ENCODE peak calls at places on chromosomes 5 and 9, in ten cellular contexts. M is aorta, Q is RWPE1, D is sigmoid colon, N is heart left ventricle, U is fibroblast of lung, G is upper lobe of right lung, V is lower lobe of right lung, Z is lung, F is tibial nerve. P is an unnamed sample.
A peak's percentile ranks its signal among the peaks of the same experiment; 100 is the strongest.

GRCh38 chr5:54854883-54855581 is 130.4 kb downstream of the ESM1 start:
- DNase-seq in M (no peak), Q (no peak), D (no peak), N (no peak), U (no peak), G (no peak), V (no peak), Z (no peak), F (no peak), P (no peak)

GRCh38 chr5:134554319-134555222 is 29.1 kb downstream of the JADE2 start:
- DNase-seq in M (peak; percentile 81), Q (peak; percentile 47), D (peak; percentile 92), N (peak; percentile 76), U (peak; percentile 86), G (no peak), V (peak; percentile 55), Z (peak; percentile 36), F (peak; percentile 42), P (peak; percentile 52)

GRCh38 chr5:112210430-112211005 is 208.6 kb downstream of the EPB41L4A start:
- DNase-seq in M (no peak), Q (peak; percentile 30), D (no peak), N (peak; percentile 14), U (peak; percentile 17), G (no peak), V (no peak), Z (peak; percentile 52), F (no peak), P (no peak)

GRCh38 chr5:55816342-55816741 is 34.8 kb upstream of the IL31RA start:
- DNase-seq in M (no peak), Q (peak; percentile 79), D (no peak), N (no peak), U (peak; percentile 92), G (no peak), V (no peak), Z (no peak), F (no peak), P (peak; percentile 29)

GRCh38 chr5:91170266-91170665 is 212.9 kb downstream of the ARRDC3 start:
- DNase-seq in M (no peak), Q (no peak), D (no peak), N (no peak), U (peak; percentile 74), G (no peak), V (no peak), Z (no peak), F (no peak), P (peak; percentile 76)

GRCh38 chr9:130672466-130672865 is 8.1 kb downstream of the PRDM12 start:
- DNase-seq in M (no peak), Q (no peak), D (no peak), N (no peak), U (no peak), G (no peak), V (no peak), Z (no peak), F (no peak), P (no peak)

GRCh38 chr5:168365581-168366081 is 74.2 kb downstream of the WWC1 start:
- DNase-seq in M (no peak), Q (peak; percentile 86), D (no peak), N (no peak), U (peak; percentile 20), G (peak; percentile 82), V (peak; percentile 77), Z (peak; percentile 81), F (no peak), P (peak; percentile 57)

GRCh38 chr9:34993502-34994428 is 4.2 kb downstream of the DNAJB5 start:
- DNase-seq in M (peak; percentile 94), Q (no peak), D (peak; percentile 92), N (peak; percentile 89), U (peak; percentile 82), G (peak; percentile 53), V (no peak), Z (no peak), F (peak; percentile 35), P (no peak)

GRCh38 chr9:104992696-104993095 is 64.7 kb upstream of the ABCA1 start:
- DNase-seq in M (no peak), Q (no peak), D (no peak), N (no peak), U (peak; percentile 88), G (no peak), V (no peak), Z (no peak), F (no peak), P (no peak)

GRCh38 chr5:92800360-92800759 is 780.7 kb downstream of the NR2F1-AS1 start:
- DNase-seq in M (no peak), Q (no peak), D (no peak), N (no peak), U (peak; percentile 53), G (no peak), V (no peak), Z (no peak), F (no peak), P (no peak)

GRCh38 chr5:133534566-133534965 is 77.8 kb downstream of the FSTL4 start:
- DNase-seq in M (no peak), Q (no peak), D (no peak), N (no peak), U (no peak), G (no peak), V (no peak), Z (no peak), F (no peak), P (no peak)

GRCh38 chr9:6877671-6878161 is 119.9 kb downstream of the KDM4C start:
- DNase-seq in M (no peak), Q (no peak), D (no peak), N (no peak), U (peak; percentile 86), G (no peak), V (no peak), Z (no peak), F (no peak), P (no peak)

GRCh38 chr5:104241051-104241450 is 678.5 kb upstream of the NUDT12 start:
- DNase-seq in M (no peak), Q (no peak), D (peak; percentile 73), N (no peak), U (peak; percentile 5), G (no peak), V (no peak), Z (no peak), F (no peak), P (no peak)

GRCh38 chr5:68343421-68343826 is 127.9 kb downstream of the PIK3R1 start:
- DNase-seq in M (peak; percentile 69), Q (peak; percentile 96), D (peak; percentile 76), N (peak; percentile 41), U (peak; percentile 92), G (no peak), V (no peak), Z (peak; percentile 42), F (no peak), P (peak; percentile 75)

GRCh38 chr5:119287547-119288073 is 68.2 kb upstream of the TNFAIP8 start:
- DNase-seq in M (no peak), Q (peak; percentile 37), D (no peak), N (no peak), U (peak; percentile 90), G (no peak), V (no peak), Z (no peak), F (no peak), P (no peak)

GRCh38 chr5:761854-762685 is 22.5 kb downstream of the ZDHHC11B start:
- DNase-seq in M (peak; percentile 84), Q (no peak), D (peak; percentile 66), N (no peak), U (no peak), G (peak; percentile 92), V (peak; percentile 93), Z (peak; percentile 98), F (no peak), P (no peak)

GRCh38 chr5:36607114-36607561 is 732 bp downstream of the SLC1A3 start:
- DNase-seq in M (no peak), Q (peak; percentile 59), D (no peak), N (peak; percentile 26), U (peak; percentile 58), G (no peak), V (peak; percentile 51), Z (no peak), F (no peak), P (no peak)

GRCh38 chr9:37371565-37372464 is 50.7 kb upstream of the GRHPR start:
- DNase-seq in M (no peak), Q (no peak), D (no peak), N (no peak), U (peak; percentile 77), G (no peak), V (no peak), Z (no peak), F (no peak), P (no peak)
- H3K27ac ChIP-seq in M (no peak overlapping the region), Q (no peak overlapping the region), D (no peak overlapping the region), N (no peak overlapping the region), U (no peak overlapping the region), G (no peak overlapping the region), V (no peak overlapping the region), Z (no peak overlapping the region), F (no peak overlapping the region), P (no peak overlapping the region)

GRCh38 chr9:86586144-86586494 is 231.9 kb upstream of the TUT7 start:
- DNase-seq in M (no peak), Q (no peak), D (no peak), N (no peak), U (no peak), G (no peak), V (no peak), Z (no peak), F (no peak), P (no peak)
- H3K27ac ChIP-seq in M (no peak overlapping the region), Q (no peak overlapping the region), D (peak overlapping the region; percentile 75), N (peak overlapping the region; percentile 24), U (no peak overlapping the region), G (no peak overlapping the region), V (peak overlapping the region; percentile 25), Z (no peak overlapping the region), F (peak overlapping the region; percentile 55), P (no peak overlapping the region)

GRCh38 chr9:27688954-27689353 is 115.7 kb upstream of the C9orf72 start:
- DNase-seq in M (no peak), Q (no peak), D (no peak), N (no peak), U (no peak), G (no peak), V (no peak), Z (no peak), F (no peak), P (no peak)
- H3K27ac ChIP-seq in M (no peak overlapping the region), Q (no peak overlapping the region), D (no peak overlapping the region), N (no peak overlapping the region), U (no peak overlapping the region), G (no peak overlapping the region), V (no peak overlapping the region), Z (no peak overlapping the region), F (no peak overlapping the region), P (no peak overlapping the region)

GRCh38 chr9:136088481-136088938 is 6.6 kb downstream of the NACC2 start:
- DNase-seq in M (peak; percentile 66), Q (no peak), D (no peak), N (no peak), U (no peak), G (no peak), V (peak; percentile 34), Z (no peak), F (no peak), P (no peak)

GRCh38 chr9:136089697-136090045 is 5.4 kb downstream of the NACC2 start:
- DNase-seq in M (no peak), Q (peak; percentile 69), D (no peak), N (no peak), U (peak; percentile 35), G (no peak), V (no peak), Z (no peak), F (no peak), P (no peak)

GRCh38 chr9:136090060-136090735 is 4.9 kb downstream of the NACC2 start:
- DNase-seq in M (no peak), Q (no peak), D (peak; percentile 71), N (no peak), U (no peak), G (no peak), V (peak; percentile 29), Z (no peak), F (no peak), P (no peak)

GRCh38 chr9:136087741-136088480 is 7.2 kb downstream of the NACC2 start:
- DNase-seq in M (peak; percentile 62), Q (no peak), D (peak; percentile 69), N (no peak), U (no peak), G (peak; percentile 60), V (peak; percentile 42), Z (no peak), F (no peak), P (no peak)

GRCh38 chr9:136088939-136089696 is 6.0 kb downstream of the NACC2 start:
- DNase-seq in M (peak; percentile 70), Q (no peak), D (peak; percentile 84), N (no peak), U (no peak), G (peak; percentile 76), V (peak; percentile 67), Z (no peak), F (no peak), P (no peak)
- H3K27ac ChIP-seq in M (peak overlapping the region; percentile 37), Q (peak overlapping the region; percentile 59), D (peak overlapping the region; percentile 97), N (no peak overlapping the region), U (no peak overlapping the region), G (no peak overlapping the region), V (peak overlapping the region; percentile 1), Z (peak overlapping the region; percentile 8), F (peak overlapping the region; percentile 54), P (no peak overlapping the region)